ENCODE peak calls at places on chromosomes 1 and 21, in seven cellular contexts. E is GM23338, H is pancreas, V is suprapubic skin, P is iPS DF 6.9, B is heart left ventricle, X is upper lobe of right lung. R is an unnamed sample. For H3K4me1, the result is how much of the 10 kb centered on the place peaks cover.

GRCh38 chr1:235136111-235136510 is 7.5 kb upstream of the TOMM20 start:
- DNase-seq in B (no peak), P (no peak), H (no peak), X (no peak), V (no peak), E (no peak), R (no peak)

GRCh38 chr1:179129702-179130473 is 48.0 kb downstream of the TOR3A start:
- DNase-seq in B (no peak), E (no peak), H (no peak), X (no peak), P (no peak), V (no peak), R (no peak)

GRCh38 chr1:220370041-220370700 is 97.9 kb upstream of the RAB3GAP2 start:
- DNase-seq in V (no peak), E (no peak), P (no peak), H (no peak), B (peak), X (no peak), R (peak)

GRCh38 chr1:16321176-16321867 is 31.0 kb downstream of the FBXO42 start:
- DNase-seq in V (no peak), P (no peak), X (no peak), B (no peak), E (no peak), H (no peak), R (no peak)

GRCh38 chr1:166237675-166238074 is 70.9 kb upstream of the FAM78B start:
- DNase-seq in H (no peak), E (no peak), P (no peak), V (no peak), X (no peak), B (no peak), R (no peak)

GRCh38 chr1:226903819-226904710 is 33.6 kb downstream of the PSEN2 start:
- DNase-seq in V (no peak), B (peak), E (no peak), H (no peak), P (no peak), X (no peak), R (no peak)

GRCh38 chr1:183243190-183244065 is 57.4 kb downstream of the LAMC2 start:
- DNase-seq in B (no peak), P (no peak), X (no peak), H (no peak), V (peak), E (no peak), R (peak)

GRCh38 chr1:161989108-161989507 is 34.6 kb downstream of the OLFML2B start:
- DNase-seq in H (no peak), E (no peak), V (no peak), B (no peak), X (no peak), P (no peak), R (no peak)

GRCh38 chr21:18155508-18156193 is 89.0 kb upstream of the CHODL start:
- DNase-seq in H (no peak), P (no peak), E (peak), V (no peak), X (no peak), B (no peak), R (no peak)

GRCh38 chr1:61233121-61233659 is 150.8 kb downstream of the NFIA start:
- DNase-seq in P (no peak), V (no peak), B (no peak), H (no peak), X (no peak), E (no peak), R (no peak)

GRCh38 chr1:87170151-87170550 is 158.5 kb upstream of the LMO4 start:
- DNase-seq in B (no peak), V (no peak), P (no peak), E (no peak), H (no peak), X (no peak), R (no peak)

GRCh38 chr1:230866171-230866811 is 2.0 kb downstream of the C1orf198 start:
- DNase-seq in B (no peak), P (no peak), H (no peak), X (no peak), V (no peak), E (no peak), R (no peak)

GRCh38 chr1:153881764-153882163 is 41.0 kb downstream of the GATAD2B start:
- DNase-seq in H (no peak), B (no peak), X (no peak), E (no peak), P (no peak), V (no peak), R (no peak)

GRCh38 chr1:59638172-59638800 is 176.5 kb upstream of the HOOK1 start:
- DNase-seq in V (no peak), B (no peak), E (peak), X (no peak), P (no peak), H (no peak), R (no peak)

GRCh38 chr1:94720091-94720793 is 99.9 kb upstream of the SLC44A3 start:
- DNase-seq in P (no peak), B (no peak), X (peak), E (no peak), H (no peak), V (no peak), R (no peak)

GRCh38 chr1:229130028-229130668 is 140.8 kb upstream of the RAB4A start:
- DNase-seq in X (no peak), B (peak), P (no peak), V (no peak), H (no peak), E (no peak), R (no peak)

GRCh38 chr1:196877964-196878363 is 9.9 kb upstream of the CFHR4 start:
- DNase-seq in B (no peak), H (no peak), E (peak), V (no peak), P (peak), X (peak), R (no peak)

GRCh38 chr1:2607681-2608041 is 21.1 kb downstream of the PRXL2B start:
- DNase-seq in B (no peak), P (no peak), X (peak), V (peak), H (no peak), E (no peak), R (no peak)

GRCh38 chr1:45543599-45544417 is 6.8 kb upstream of the AKR1A1 start:
- DNase-seq in B (peak), H (no peak), X (peak), P (no peak), V (no peak), E (peak), R (peak)

GRCh38 chr1:174218983-174219382 is 59.7 kb downstream of the RABGAP1L start:
- DNase-seq in E (no peak), V (no peak), B (no peak), X (no peak), P (no peak), H (no peak), R (no peak)

GRCh38 chr1:53130598-53130877 is 11.9 kb downstream of the SLC1A7 start:
- DNase-seq in X (no peak), B (no peak), V (peak), P (no peak), H (peak), E (no peak), R (peak)

GRCh38 chr1:25246600-25247023 is 642 bp downstream of the RSRP1 start:
- DNase-seq in H (no peak), E (peak), P (no peak), X (peak), V (no peak), B (no peak), R (no peak)

GRCh38 chr1:63698001-63698838 is 75.6 kb upstream of the ROR1 start:
- DNase-seq in H (peak), E (no peak), V (no peak), X (no peak), P (no peak), B (peak), R (no peak)

GRCh38 chr1:209655832-209656231 is 3.6 kb upstream of the LAMB3 start:
- DNase-seq in E (no peak), X (no peak), V (no peak), P (no peak), H (no peak), B (no peak), R (no peak)

GRCh38 chr1:209653915-209654351 is 1.7 kb upstream of the LAMB3 start:
- DNase-seq in E (no peak), P (no peak), X (no peak), B (no peak), H (no peak), V (no peak), R (no peak)

GRCh38 chr1:209657140-209657879 is 5.1 kb upstream of the LAMB3 start:
- DNase-seq in E (no peak), X (no peak), B (no peak), P (no peak), H (no peak), V (no peak), R (no peak)

GRCh38 chr1:209652873-209653401 is 712 bp upstream of the LAMB3 start:
- DNase-seq in P (no peak), H (peak), V (peak), X (peak), E (peak), B (peak), R (peak)

GRCh38 chr1:209655412-209655811 is 3.2 kb upstream of the LAMB3 start:
- DNase-seq in E (no peak), V (no peak), B (no peak), H (no peak), P (no peak), X (no peak), R (no peak)
- H3K4me1 ChIP-seq in E (under half), V (half or more), B (under half), H (under half), P (under half), X (under half), R (under half)

GRCh38 chr1:22117238-22117637 is 25.7 kb downstream of the WNT4 start:
- DNase-seq in X (no peak), B (no peak), H (no peak), P (no peak), V (no peak), E (no peak), R (no peak)

GRCh38 chr1:22112505-22112904 is 30.4 kb downstream of the WNT4 start:
- DNase-seq in V (no peak), X (no peak), B (peak), H (no peak), P (no peak), E (no peak), R (no peak)

GRCh38 chr1:22114083-22115012 is 28.5 kb downstream of the WNT4 start:
- DNase-seq in V (no peak), E (no peak), X (no peak), B (no peak), P (no peak), H (no peak), R (no peak)

GRCh38 chr1:22117851-22118250 is 25.0 kb downstream of the WNT4 start:
- DNase-seq in X (no peak), B (no peak), P (no peak), V (no peak), H (peak), E (no peak), R (no peak)

DNA sequence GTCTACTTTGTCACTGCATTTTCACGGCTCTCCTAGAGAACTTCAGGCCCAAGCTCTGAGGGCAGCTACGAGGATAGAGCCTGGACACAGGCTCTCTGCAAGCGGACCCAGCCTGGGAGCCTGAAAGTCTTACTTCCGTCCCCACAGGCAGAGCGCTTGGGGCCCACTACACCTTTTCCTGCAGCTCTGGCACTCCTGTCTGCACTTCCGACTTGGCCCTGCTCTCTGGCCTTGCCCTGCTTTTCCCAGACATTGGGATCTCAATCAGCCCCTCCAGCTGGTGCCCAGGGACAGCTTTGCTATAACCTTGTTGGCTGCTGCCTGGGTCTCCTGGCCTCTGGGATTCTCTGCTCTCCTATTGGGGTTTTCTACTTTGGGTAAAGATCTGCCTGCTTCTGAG is 27.6 kb downstream of the WNT4 start:
- DNase-seq in V (no peak), X (no peak), E (no peak), P (no peak), H (no peak), B (no peak), R (no peak)
- H3K4me1 ChIP-seq in V (under half), X (under half), E (under half), P (under half), H (under half), B (under half), R (under half)

GRCh38 chr1:111735858-111736544 is 3.2 kb downstream of the INKA2 start:
- DNase-seq in P (no peak), V (no peak), B (peak), X (no peak), E (peak), H (no peak), R (no peak)

GRCh38 chr1:111733996-111734369 is 5.2 kb downstream of the INKA2 start:
- DNase-seq in B (no peak), P (no peak), X (no peak), V (peak), H (no peak), E (no peak), R (no peak)

GRCh38 chr1:111733183-111733995 is 5.8 kb downstream of the INKA2 start:
- DNase-seq in P (no peak), H (no peak), B (peak), X (no peak), V (peak), E (no peak), R (peak)

GRCh38 chr1:111735321-111735720 is 3.9 kb downstream of the INKA2 start:
- DNase-seq in V (no peak), E (no peak), X (no peak), P (no peak), B (no peak), H (no peak), R (no peak)

GRCh38 chr1:111734426-111734825 is 4.8 kb downstream of the INKA2 start:
- DNase-seq in H (no peak), E (no peak), B (no peak), V (no peak), P (no peak), X (no peak), R (no peak)
- H3K4me1 ChIP-seq in H (under half), E (under half), B (half or more), V (half or more), P (under half), X (under half), R (half or more)

DNA sequence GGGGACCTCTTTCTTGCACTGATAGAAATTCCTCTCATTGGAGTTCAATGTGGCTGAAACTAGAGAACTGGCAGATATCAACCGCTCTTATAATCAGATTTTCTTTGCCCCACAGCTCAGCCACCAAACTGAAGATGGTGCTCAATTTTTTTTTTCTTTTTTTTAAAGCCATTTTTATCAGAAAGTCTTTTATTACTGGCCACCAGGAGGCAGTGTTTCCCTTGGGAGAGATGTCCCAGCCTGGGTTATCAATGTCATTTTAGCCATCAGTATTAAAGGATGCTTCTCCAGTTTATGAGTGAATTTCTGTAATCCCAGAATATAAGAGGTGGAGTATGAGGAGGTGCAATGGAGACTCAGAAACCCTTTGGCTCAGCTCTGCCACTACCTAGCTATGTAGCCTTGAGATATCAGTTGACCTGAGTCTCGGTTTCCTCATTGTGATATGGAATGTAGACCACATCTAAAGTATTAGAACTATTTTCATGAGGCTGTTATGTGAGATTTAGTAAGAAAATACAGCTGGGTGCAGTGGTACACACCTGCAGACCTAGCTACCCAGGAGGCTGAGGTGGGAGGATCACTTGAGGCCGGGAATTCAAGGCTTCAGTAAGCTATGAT is 27.6 kb downstream of the CD244 start:
- DNase-seq in H (no peak), V (no peak), E (peak), X (no peak), P (no peak), B (no peak), R (no peak)
- H3K4me1 ChIP-seq in H (under half), V (under half), E (under half), X (under half), P (under half), B (under half), R (under half)

GRCh38 chr1:213871179-213871578 is 116.6 kb upstream of the PROX1 start:
- DNase-seq in B (no peak), E (no peak), P (no peak), X (no peak), H (no peak), V (no peak), R (no peak)

GRCh38 chr1:213876531-213876930 is 111.2 kb upstream of the PROX1 start:
- DNase-seq in H (no peak), P (no peak), X (no peak), E (no peak), B (no peak), V (no peak), R (no peak)

GRCh38 chr1:213874789-213875188 is 113.0 kb upstream of the PROX1 start:
- DNase-seq in B (no peak), P (no peak), H (no peak), E (no peak), V (no peak), X (no peak), R (no peak)
- H3K4me1 ChIP-seq in B (under half), P (under half), H (under half), E (under half), V (under half), X (under half), R (under half)

DNA sequence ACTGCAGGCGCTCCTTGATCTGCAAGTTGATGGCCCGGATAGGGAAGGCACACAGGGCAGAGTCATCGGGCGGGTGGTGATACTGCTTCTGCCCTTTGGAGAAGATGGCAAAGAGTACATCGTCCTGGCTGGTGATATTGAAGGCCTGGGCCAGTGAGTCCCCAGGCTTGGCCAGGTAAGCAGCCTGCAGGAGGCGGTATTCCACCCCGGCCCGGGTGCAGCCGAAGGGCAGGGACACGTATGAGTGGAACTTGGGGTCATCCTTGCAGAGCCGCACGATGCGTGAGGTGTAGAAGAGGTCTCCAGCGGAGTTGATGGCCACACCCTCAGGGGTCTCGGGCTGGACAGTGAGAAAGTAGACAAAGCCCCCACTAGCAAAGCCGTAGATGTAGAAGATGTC is 27.4 kb downstream of the PLXNA2 start:
- DNase-seq in V (no peak), B (no peak), H (no peak), P (no peak), E (no peak), X (no peak), R (no peak)
- H3K4me1 ChIP-seq in V (under half), B (half or more), H (under half), P (under half), E (under half), X (half or more), R (half or more)

GRCh38 chr1:19457555-19457954 is 27.8 kb downstream of the CAPZB start:
- DNase-seq in P (no peak), V (no peak), B (no peak), X (no peak), H (no peak), E (no peak), R (no peak)
- H3K4me1 ChIP-seq in P (under half), V (half or more), B (half or more), X (half or more), H (under half), E (half or more), R (half or more)